ENCODE peak calls at places on chromosomes 13 and 19, in seven cellular contexts. One of them, this sample, is unnamed.

GRCh38 chr13:98746968-98747367 is 5.5 kb downstream of the SLC15A1 start:
- DNase-seq in dorsolateral prefrontal cortex: no peak
- DNase-seq in activated CD4-positive, alpha-beta T cell treated with anti-CD3 and anti-CD28 coated beads for 48 hours: no peak
- DNase-seq in Jurkat, Clone E6-1: no peak
- DNase-seq in sciatic nerve: no peak
- DNase-seq in activated naive CD4-positive, alpha-beta T cell treated with Interleukin-2 at 50 U/mL for 16 hours: no peak
- DNase-seq in BJ: no peak
- DNase-seq in this sample: no peak

GRCh38 chr19:6236310-6237291 is 43.2 kb downstream of the MLLT1 start:
- DNase-seq in activated naive CD4-positive, alpha-beta T cell treated with Interleukin-2 at 50 U/mL for 16 hours: no peak
- DNase-seq in sciatic nerve: no peak
- DNase-seq in dorsolateral prefrontal cortex: peak
- DNase-seq in BJ: no peak
- DNase-seq in activated CD4-positive, alpha-beta T cell treated with anti-CD3 and anti-CD28 coated beads for 48 hours: no peak
- DNase-seq in Jurkat, Clone E6-1: no peak
- DNase-seq in this sample: no peak

GRCh38 chr13:26482451-26483197 is 74.9 kb upstream of the WASF3 start:
- DNase-seq in activated CD4-positive, alpha-beta T cell treated with anti-CD3 and anti-CD28 coated beads for 48 hours: peak
- DNase-seq in sciatic nerve: no peak
- DNase-seq in activated naive CD4-positive, alpha-beta T cell treated with Interleukin-2 at 50 U/mL for 16 hours: peak
- DNase-seq in dorsolateral prefrontal cortex: peak
- DNase-seq in BJ: no peak
- DNase-seq in Jurkat, Clone E6-1: peak
- DNase-seq in this sample: no peak

GRCh38 chr13:30736461-30736860 is 1.1 kb downstream of the ALOX5AP start:
- DNase-seq in dorsolateral prefrontal cortex: no peak
- DNase-seq in activated naive CD4-positive, alpha-beta T cell treated with Interleukin-2 at 50 U/mL for 16 hours: no peak
- DNase-seq in sciatic nerve: no peak
- DNase-seq in activated CD4-positive, alpha-beta T cell treated with anti-CD3 and anti-CD28 coated beads for 48 hours: no peak
- DNase-seq in BJ: no peak
- DNase-seq in Jurkat, Clone E6-1: no peak
- DNase-seq in this sample: no peak

GRCh38 chr13:99331881-99332293 is 24.7 kb upstream of the GPR183 start:
- DNase-seq in activated naive CD4-positive, alpha-beta T cell treated with Interleukin-2 at 50 U/mL for 16 hours: no peak
- DNase-seq in dorsolateral prefrontal cortex: no peak
- DNase-seq in activated CD4-positive, alpha-beta T cell treated with anti-CD3 and anti-CD28 coated beads for 48 hours: no peak
- DNase-seq in Jurkat, Clone E6-1: no peak
- DNase-seq in BJ: no peak
- DNase-seq in sciatic nerve: no peak
- DNase-seq in this sample: no peak

GRCh38 chr19:55209430-55210119 is at the start of gene PTPRH:
- DNase-seq in BJ: no peak
- DNase-seq in sciatic nerve: no peak
- DNase-seq in activated naive CD4-positive, alpha-beta T cell treated with Interleukin-2 at 50 U/mL for 16 hours: no peak
- DNase-seq in Jurkat, Clone E6-1: no peak
- DNase-seq in dorsolateral prefrontal cortex: no peak
- DNase-seq in activated CD4-positive, alpha-beta T cell treated with anti-CD3 and anti-CD28 coated beads for 48 hours: no peak
- DNase-seq in this sample: no peak

GRCh38 chr13:75178436-75178835 is 303.5 kb downstream of the TBC1D4 start:
- DNase-seq in BJ: no peak
- DNase-seq in activated naive CD4-positive, alpha-beta T cell treated with Interleukin-2 at 50 U/mL for 16 hours: no peak
- DNase-seq in Jurkat, Clone E6-1: no peak
- DNase-seq in sciatic nerve: no peak
- DNase-seq in activated CD4-positive, alpha-beta T cell treated with anti-CD3 and anti-CD28 coated beads for 48 hours: no peak
- DNase-seq in dorsolateral prefrontal cortex: no peak
- DNase-seq in this sample: no peak

GRCh38 chr19:3407556-3408516 is 41.5 kb downstream of the NFIC start:
- DNase-seq in sciatic nerve: peak
- DNase-seq in dorsolateral prefrontal cortex: peak
- DNase-seq in activated naive CD4-positive, alpha-beta T cell treated with Interleukin-2 at 50 U/mL for 16 hours: no peak
- DNase-seq in BJ: no peak
- DNase-seq in Jurkat, Clone E6-1: no peak
- DNase-seq in activated CD4-positive, alpha-beta T cell treated with anti-CD3 and anti-CD28 coated beads for 48 hours: no peak
- DNase-seq in this sample: peak

GRCh38 chr19:28603453-28603852 is 609.5 kb downstream of the UQCRFS1 start:
- DNase-seq in activated CD4-positive, alpha-beta T cell treated with anti-CD3 and anti-CD28 coated beads for 48 hours: no peak
- DNase-seq in BJ: no peak
- DNase-seq in activated naive CD4-positive, alpha-beta T cell treated with Interleukin-2 at 50 U/mL for 16 hours: no peak
- DNase-seq in dorsolateral prefrontal cortex: no peak
- DNase-seq in Jurkat, Clone E6-1: no peak
- DNase-seq in sciatic nerve: no peak
- DNase-seq in this sample: no peak

GRCh38 chr19:4012092-4012974 is 4.8 kb downstream of the PIAS4 start:
- DNase-seq in activated CD4-positive, alpha-beta T cell treated with anti-CD3 and anti-CD28 coated beads for 48 hours: no peak
- DNase-seq in Jurkat, Clone E6-1: no peak
- DNase-seq in activated naive CD4-positive, alpha-beta T cell treated with Interleukin-2 at 50 U/mL for 16 hours: no peak
- DNase-seq in BJ: no peak
- DNase-seq in dorsolateral prefrontal cortex: no peak
- DNase-seq in sciatic nerve: no peak
- DNase-seq in this sample: no peak

GRCh38 chr13:51666316-51666715 is 82.1 kb downstream of the WDFY2 start:
- DNase-seq in sciatic nerve: no peak
- DNase-seq in activated CD4-positive, alpha-beta T cell treated with anti-CD3 and anti-CD28 coated beads for 48 hours: no peak
- DNase-seq in activated naive CD4-positive, alpha-beta T cell treated with Interleukin-2 at 50 U/mL for 16 hours: no peak
- DNase-seq in BJ: no peak
- DNase-seq in Jurkat, Clone E6-1: no peak
- DNase-seq in dorsolateral prefrontal cortex: no peak
- DNase-seq in this sample: no peak

This sample was measured in substantia nigra.